ENCODE peak calls at places on chromosome 21, in five cellular contexts. R is effector memory CD4-positive, alpha-beta T cell; H is uterus; W is hepatocyte; U is left lung. J is an unnamed sample.

GRCh38 chr21:19832551-19832950 is 1165.7 kb upstream of the NCAM2 start:
- DNase-seq in R (no peak), H (no peak), W (no peak), U (no peak), J (no peak)

GRCh38 chr21:39388038-39388810 is 39.3 kb upstream of the HMGN1 start:
- DNase-seq in R (peak; percentile 83), H (peak; percentile 89), W (peak; percentile 94), U (peak; percentile 93), J (peak; percentile 93)

GRCh38 chr21:39807738-39808137 is 59.5 kb upstream of the PCP4 start:
- DNase-seq in R (no peak), H (no peak), W (no peak), U (no peak), J (no peak)

GRCh38 chr21:46667735-46668380 is 32.4 kb downstream of the PRMT2 start:
- DNase-seq in R (no peak), H (no peak), W (peak; percentile 41), U (no peak), J (no peak)

GRCh38 chr21:37082856-37083611 is 10.0 kb downstream of the TTC3 start:
- DNase-seq in R (no peak), H (no peak), W (no peak), U (no peak), J (no peak)

GRCh38 chr21:30408782-30409494 is 13.1 kb downstream of the KRTAP13-1 start:
- DNase-seq in R (no peak), H (no peak), W (peak; percentile 81), U (peak; percentile 58), J (peak; percentile 6)

GRCh38 chr21:43609501-43610340 is 49.6 kb downstream of the HSF2BP start:
- DNase-seq in R (no peak), H (peak; percentile 25), W (peak; percentile 68), U (peak; percentile 62), J (peak; percentile 84)

GRCh38 chr21:18716578-18717138 is 313.1 kb upstream of the TMPRSS15 start:
- DNase-seq in R (no peak), H (no peak), W (no peak), U (no peak), J (no peak)

GRCh38 chr21:17853393-17854275 is 34.5 kb upstream of the C21orf91 start:
- DNase-seq in R (no peak), H (no peak), W (no peak), U (no peak), J (no peak)

GRCh38 chr21:36330904-36331303 is 10.9 kb downstream of the MORC3 start:
- DNase-seq in R (peak; percentile 29), H (peak; percentile 32), W (peak; percentile 53), U (no peak), J (peak; percentile 28)

GRCh38 chr21:43302769-43303168 is 124.2 kb downstream of the SIK1 start:
- DNase-seq in R (no peak), H (no peak), W (no peak), U (peak; percentile 11), J (no peak)

GRCh38 chr21:39189857-39190604 is 6.8 kb upstream of the PSMG1 start:
- DNase-seq in R (no peak), H (no peak), W (no peak), U (no peak), J (no peak)

GRCh38 chr21:46509760-46510159 is 51.1 kb downstream of the DIP2A start:
- DNase-seq in R (no peak), H (no peak), W (peak; percentile 52), U (peak; percentile 80), J (no peak)

GRCh38 chr21:37878946-37879660 is 37.2 kb downstream of the KCNJ6 start:
- DNase-seq in R (no peak), H (no peak), W (peak; percentile 34), U (no peak), J (peak; percentile 49)

GRCh38 chr21:28357743-28358142 is 634.9 kb downstream of the LTN1 start:
- DNase-seq in R (no peak), H (no peak), W (no peak), U (no peak), J (no peak)

GRCh38 chr21:14356771-14357170 is 26.2 kb downstream of the HSPA13 start:
- DNase-seq in R (no peak), H (no peak), W (no peak), U (no peak), J (no peak)

GRCh38 chr21:41407541-41408460 is 18.2 kb upstream of the MX1 start:
- DNase-seq in R (no peak), H (no peak), W (no peak), U (no peak), J (no peak)

GRCh38 chr21:41610042-41610839 is 102.3 kb upstream of the TMPRSS2 start:
- DNase-seq in R (no peak), H (no peak), W (peak; percentile 79), U (peak; percentile 72), J (peak; percentile 49)

GRCh38 chr21:41668686-41669532 is 97.9 kb downstream of the RIPK4 start:
- DNase-seq in R (no peak), H (no peak), W (no peak), U (no peak), J (peak; percentile 42)

GRCh38 chr21:42089665-42090310 is 18.7 kb downstream of the UMODL1 start:
- DNase-seq in R (no peak), H (no peak), W (no peak), U (no peak), J (no peak)

GRCh38 chr21:42258150-42258884 is 39.4 kb downstream of the ABCG1 start:
- DNase-seq in R (peak; percentile 71), H (peak; percentile 36), W (peak; percentile 72), U (peak; percentile 70), J (peak; percentile 44)

GRCh38 chr21:36699546-36700294 is 805 bp downstream of the SIM2 start:
- DNase-seq in R (no peak), H (no peak), W (no peak), U (no peak), J (no peak)

GRCh38 chr21:42798106-42798505 is 81.2 kb downstream of the WDR4 start:
- DNase-seq in R (no peak), H (no peak), W (no peak), U (no peak), J (no peak)

GRCh38 chr21:41836166-41837015 is 42.8 kb downstream of the PRDM15 start:
- DNase-seq in R (no peak), H (no peak), W (no peak), U (peak; percentile 19), J (no peak)

GRCh38 chr21:45310446-45310845 is 22.8 kb upstream of the POFUT2 start:
- DNase-seq in R (no peak), H (no peak), W (no peak), U (peak; percentile 24), J (no peak)

GRCh38 chr21:45313015-45313414 is 25.3 kb upstream of the POFUT2 start:
- DNase-seq in R (no peak), H (no peak), W (no peak), U (peak; percentile 24), J (no peak)

GRCh38 chr21:45313682-45314081 is 26.0 kb upstream of the POFUT2 start:
- DNase-seq in R (no peak), H (no peak), W (no peak), U (no peak), J (no peak)

GRCh38 chr21:45309541-45310381 is 22.1 kb upstream of the POFUT2 start:
- DNase-seq in R (no peak), H (no peak), W (no peak), U (peak; percentile 31), J (no peak)

DNA sequence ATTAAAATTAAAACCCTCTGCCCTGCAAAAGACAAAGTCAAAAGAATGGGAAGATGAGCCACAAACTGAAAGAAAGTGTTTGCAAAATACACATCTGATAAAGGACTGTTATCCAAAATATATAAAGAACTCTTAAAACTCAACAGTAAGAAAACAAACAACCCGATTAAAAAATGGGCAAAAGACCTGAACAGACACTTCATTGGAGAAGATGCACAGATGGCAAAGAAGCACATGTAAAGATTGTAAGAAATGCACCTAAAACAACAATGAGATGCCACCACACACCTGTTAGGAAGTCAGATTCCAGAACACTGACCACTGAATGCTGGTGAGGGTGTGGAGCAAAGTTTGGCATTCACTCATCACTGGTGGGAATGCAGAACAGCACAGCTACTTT is 24.6 kb upstream of the POFUT2 start:
- DNase-seq in R (no peak), H (no peak), W (no peak), U (no peak), J (no peak)
- H3K4me3 ChIP-seq in R (no peak overlapping the region), H (no peak overlapping the region), W (no peak overlapping the region), U (no peak overlapping the region), J (no peak overlapping the region)

GRCh38 chr21:34808569-34809204 is 139.9 kb downstream of the CLIC6 start:
- DNase-seq in R (no peak), H (no peak), W (no peak), U (no peak), J (peak; percentile 48)

GRCh38 chr21:34809822-34810221 is 141.0 kb downstream of the CLIC6 start:
- DNase-seq in R (no peak), H (no peak), W (no peak), U (no peak), J (no peak)

GRCh38 chr21:34812510-34813265 is 143.9 kb downstream of the CLIC6 start:
- DNase-seq in R (no peak), H (no peak), W (peak; percentile 62), U (no peak), J (peak; percentile 88)

GRCh38 chr21:34811368-34811767 is 142.6 kb downstream of the CLIC6 start:
- DNase-seq in R (no peak), H (no peak), W (no peak), U (no peak), J (peak; percentile 17)

DNA sequence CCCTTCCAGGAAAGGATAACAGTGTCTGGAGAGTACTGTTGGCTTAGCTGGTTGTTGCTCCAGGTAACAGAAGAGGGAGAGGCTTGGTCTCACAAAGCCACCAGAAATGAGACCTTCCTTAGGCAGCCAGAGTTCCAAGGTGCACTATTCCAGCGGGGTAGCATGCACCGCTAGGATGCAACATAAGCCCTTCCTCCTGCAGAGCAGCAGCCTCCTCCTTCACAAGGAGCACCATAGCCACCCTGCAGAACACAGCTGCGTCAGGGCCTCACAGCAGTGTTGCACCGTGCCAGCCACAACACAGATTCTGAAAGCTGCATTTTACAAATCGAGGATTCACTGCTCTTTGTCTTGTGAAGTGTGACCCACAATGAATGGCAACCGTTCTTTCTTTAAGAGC is 142.0 kb downstream of the CLIC6 start:
- DNase-seq in R (no peak), H (no peak), W (no peak), U (no peak), J (peak; percentile 28)
- H3K4me1 ChIP-seq in R (peaks cover 60% of the 10 kb centered on the region), H (no peaks in the 10 kb centered on the region), W (peaks cover 36% of the 10 kb centered on the region), U (no peaks in the 10 kb centered on the region), J (peaks cover 79% of the 10 kb centered on the region)

GRCh38 chr21:22260274-22260673 is 1262.1 kb downstream of the NCAM2 start:
- DNase-seq in R (no peak), H (no peak), W (no peak), U (no peak), J (no peak)
- H3K27ac ChIP-seq in R (no peak overlapping the region), H (no peak overlapping the region), W (no peak overlapping the region), U (no peak overlapping the region), J (no peak overlapping the region)

GRCh38 chr21:31874817-31875216 is 2.0 kb downstream of the HUNK start:
- DNase-seq in R (no peak), H (no peak), W (peak; percentile 45), U (no peak), J (peak; percentile 46)
- H3K4me3 ChIP-seq in R (no peak overlapping the region), H (peak overlapping the region; percentile 52), W (peak overlapping the region; percentile 52), U (no peak overlapping the region), J (peak overlapping the region; percentile 94)

GRCh38 chr21:44869860-44870747 is 3.4 kb downstream of the PTTG1IP start:
- DNase-seq in R (no peak), H (peak; percentile 79), W (peak; percentile 90), U (peak; percentile 73), J (peak; percentile 98)
- H3K4me1 ChIP-seq in R (peaks cover 74% of the 10 kb centered on the region), H (peaks cover 15% of the 10 kb centered on the region), W (peaks cover 45% of the 10 kb centered on the region), U (peaks cover 55% of the 10 kb centered on the region), J (peaks cover 76% of the 10 kb centered on the region)